ENCODE peak calls at places on chromosomes 3 and 15, in eight cellular contexts. R, N, B, H, F, O, C and L are unnamed samples.

GRCh38 chr3:19947549-19948071 is 713 bp downstream of the RAB5A start:
- DNase-seq in O (peak; percentile 45), C (peak; percentile 29), F (peak; percentile 26), R (peak; percentile 59), N (peak; percentile 33), B (peak; percentile 27), H (peak; percentile 66), L (peak; percentile 16)

GRCh38 chr3:32857921-32858320 is 40.1 kb downstream of the TRIM71 start:
- DNase-seq in O (no peak), F (no peak), N (no peak), R (no peak), C (no peak), H (no peak), B (no peak), L (no peak)

GRCh38 chr3:13274125-13274873 is 145.8 kb downstream of the NUP210 start:
- DNase-seq in O (no peak), N (no peak), C (no peak), F (no peak), R (no peak), B (no peak), H (peak; percentile 31), L (no peak)

GRCh38 chr15:25787855-25788521 is 75.1 kb downstream of the ATP10A start:
- DNase-seq in H (peak; percentile 27), N (no peak), O (peak; percentile 48), C (no peak), B (peak; percentile 14), R (no peak), F (no peak), L (no peak)

GRCh38 chr3:52277071-52277964 is 1.1 kb downstream of the WDR82 start:
- DNase-seq in C (peak; percentile 75), F (peak; percentile 65), N (peak; percentile 73), O (peak; percentile 67), B (peak; percentile 81), R (peak; percentile 89), H (peak; percentile 76), L (peak; percentile 60)

GRCh38 chr3:170078620-170079281 is 41.0 kb downstream of the GPR160 start:
- DNase-seq in R (no peak), B (no peak), F (no peak), O (no peak), N (no peak), H (no peak), C (no peak), L (no peak)

GRCh38 chr3:122265937-122266336 is 59.1 kb upstream of the CSTA start:
- DNase-seq in C (no peak), O (no peak), B (no peak), R (no peak), H (no peak), F (no peak), N (no peak), L (no peak)

GRCh38 chr15:76863693-76864092 is 41.4 kb downstream of the SCAPER start:
- DNase-seq in B (no peak), N (no peak), H (peak; percentile 88), O (no peak), C (no peak), F (no peak), R (no peak), L (no peak)

GRCh38 chr3:55069950-55070349 is 142.1 kb upstream of the LRTM1 start:
- DNase-seq in F (no peak), C (no peak), N (no peak), B (no peak), O (no peak), H (no peak), R (no peak), L (no peak)

GRCh38 chr15:66215811-66216210 is 37.7 kb downstream of the MEGF11 start:
- DNase-seq in O (no peak), F (no peak), N (no peak), B (no peak), C (no peak), R (no peak), H (no peak), L (no peak)

GRCh38 chr15:47427463-47427862 is 289.8 kb upstream of the SEMA6D start:
- DNase-seq in F (no peak), C (no peak), N (no peak), R (no peak), B (peak; percentile 24), O (no peak), H (no peak), L (no peak)

GRCh38 chr3:31077826-31078225 is 183.4 kb upstream of the GADL1 start:
- DNase-seq in O (peak; percentile 69), B (no peak), R (no peak), H (no peak), C (no peak), F (no peak), N (no peak), L (no peak)